ENCODE peak calls at places on chromosomes 7 and 10, in eight cellular contexts. One of them, this sample, is unnamed.

GRCh38 chr7:126166645-126167044 is 1086.1 kb downstream of the GRM8 start:
- DNase-seq in CD8-positive, alpha-beta T cell: no peak
- DNase-seq in upper lobe of left lung: no peak
- DNase-seq in fibroblast of villous mesenchyme: no peak
- DNase-seq in ovary: no peak
- DNase-seq in fibroblast of mammary gland: no peak
- DNase-seq in left ventricle myocardium inferior: no peak
- DNase-seq in esophagus squamous epithelium: no peak
- DNase-seq in this sample: no peak

GRCh38 chr10:127619550-127619949 is 70.4 kb downstream of the NPS start:
- DNase-seq in CD8-positive, alpha-beta T cell: no peak
- DNase-seq in upper lobe of left lung: no peak
- DNase-seq in fibroblast of villous mesenchyme: no peak
- DNase-seq in ovary: no peak
- DNase-seq in fibroblast of mammary gland: no peak
- DNase-seq in left ventricle myocardium inferior: no peak
- DNase-seq in esophagus squamous epithelium: no peak
- DNase-seq in this sample: no peak

GRCh38 chr7:47771990-47772360 is 176.3 kb downstream of the PKD1L1 start:
- DNase-seq in CD8-positive, alpha-beta T cell: no peak
- DNase-seq in upper lobe of left lung: no peak
- DNase-seq in fibroblast of villous mesenchyme: no peak
- DNase-seq in ovary: no peak
- DNase-seq in fibroblast of mammary gland: no peak
- DNase-seq in left ventricle myocardium inferior: no peak
- DNase-seq in esophagus squamous epithelium: no peak
- DNase-seq in this sample: peak

GRCh38 chr7:45053401-45053800 is 35.4 kb downstream of the NACAD start:
- DNase-seq in CD8-positive, alpha-beta T cell: no peak
- DNase-seq in upper lobe of left lung: no peak
- DNase-seq in fibroblast of villous mesenchyme: no peak
- DNase-seq in ovary: no peak
- DNase-seq in fibroblast of mammary gland: no peak
- DNase-seq in left ventricle myocardium inferior: no peak
- DNase-seq in esophagus squamous epithelium: no peak
- DNase-seq in this sample: no peak

GRCh38 chr10:45452743-45453452 is 78.9 kb downstream of the ALOX5 start:
- DNase-seq in CD8-positive, alpha-beta T cell: no peak
- DNase-seq in upper lobe of left lung: no peak
- DNase-seq in fibroblast of villous mesenchyme: no peak
- DNase-seq in ovary: no peak
- DNase-seq in fibroblast of mammary gland: no peak
- DNase-seq in left ventricle myocardium inferior: no peak
- DNase-seq in esophagus squamous epithelium: no peak
- DNase-seq in this sample: no peak

GRCh38 chr7:157211710-157212109 is 73.0 kb downstream of the UBE3C start:
- DNase-seq in CD8-positive, alpha-beta T cell: no peak
- DNase-seq in upper lobe of left lung: no peak
- DNase-seq in fibroblast of villous mesenchyme: peak
- DNase-seq in ovary: no peak
- DNase-seq in fibroblast of mammary gland: peak
- DNase-seq in left ventricle myocardium inferior: no peak
- DNase-seq in esophagus squamous epithelium: no peak
- DNase-seq in this sample: peak

GRCh38 chr10:34031410-34031809 is 696.9 kb upstream of the NRP1 start:
- DNase-seq in CD8-positive, alpha-beta T cell: no peak
- DNase-seq in upper lobe of left lung: peak
- DNase-seq in fibroblast of villous mesenchyme: peak
- DNase-seq in ovary: no peak
- DNase-seq in fibroblast of mammary gland: peak
- DNase-seq in left ventricle myocardium inferior: peak
- DNase-seq in esophagus squamous epithelium: no peak
- DNase-seq in this sample: peak

GRCh38 chr10:82245157-82245556 is 370.2 kb downstream of the NRG3 start:
- DNase-seq in CD8-positive, alpha-beta T cell: no peak
- DNase-seq in upper lobe of left lung: no peak
- DNase-seq in fibroblast of villous mesenchyme: no peak
- DNase-seq in ovary: no peak
- DNase-seq in fibroblast of mammary gland: no peak
- DNase-seq in left ventricle myocardium inferior: no peak
- DNase-seq in esophagus squamous epithelium: no peak
- DNase-seq in this sample: no peak

GRCh38 chr7:131753620-131754222 is 197.3 kb upstream of the PODXL start:
- DNase-seq in CD8-positive, alpha-beta T cell: no peak
- DNase-seq in upper lobe of left lung: no peak
- DNase-seq in fibroblast of villous mesenchyme: no peak
- DNase-seq in ovary: no peak
- DNase-seq in fibroblast of mammary gland: no peak
- DNase-seq in left ventricle myocardium inferior: no peak
- DNase-seq in esophagus squamous epithelium: no peak
- DNase-seq in this sample: peak

GRCh38 chr7:96648784-96649183 is 60.9 kb downstream of the SEM1 start:
- DNase-seq in CD8-positive, alpha-beta T cell: no peak
- DNase-seq in upper lobe of left lung: no peak
- DNase-seq in fibroblast of villous mesenchyme: no peak
- DNase-seq in ovary: no peak
- DNase-seq in fibroblast of mammary gland: no peak
- DNase-seq in left ventricle myocardium inferior: no peak
- DNase-seq in esophagus squamous epithelium: no peak
- DNase-seq in this sample: no peak

GRCh38 chr7:131312838-131313237 is 14.8 kb upstream of the MKLN1 start:
- DNase-seq in CD8-positive, alpha-beta T cell: no peak
- DNase-seq in upper lobe of left lung: no peak
- DNase-seq in fibroblast of villous mesenchyme: no peak
- DNase-seq in ovary: no peak
- DNase-seq in fibroblast of mammary gland: no peak
- DNase-seq in left ventricle myocardium inferior: no peak
- DNase-seq in esophagus squamous epithelium: no peak
- DNase-seq in this sample: no peak

GRCh38 chr7:80918909-80919721 is at the start of gene SEMA3C:
- DNase-seq in CD8-positive, alpha-beta T cell: peak
- DNase-seq in upper lobe of left lung: peak
- DNase-seq in fibroblast of villous mesenchyme: peak
- DNase-seq in ovary: peak
- DNase-seq in fibroblast of mammary gland: peak
- DNase-seq in left ventricle myocardium inferior: peak
- DNase-seq in esophagus squamous epithelium: peak
- DNase-seq in this sample: peak

GRCh38 chr7:64908358-64908757 is 5.3 kb downstream of the ZNF273 start:
- DNase-seq in CD8-positive, alpha-beta T cell: no peak
- DNase-seq in upper lobe of left lung: no peak
- DNase-seq in fibroblast of villous mesenchyme: no peak
- DNase-seq in ovary: no peak
- DNase-seq in fibroblast of mammary gland: no peak
- DNase-seq in left ventricle myocardium inferior: no peak
- DNase-seq in esophagus squamous epithelium: no peak
- DNase-seq in this sample: no peak

GRCh38 chr10:77664018-77664417 is 26.4 kb upstream of the KCNMA1 start:
- DNase-seq in CD8-positive, alpha-beta T cell: no peak
- DNase-seq in upper lobe of left lung: no peak
- DNase-seq in fibroblast of villous mesenchyme: no peak
- DNase-seq in ovary: no peak
- DNase-seq in fibroblast of mammary gland: no peak
- DNase-seq in left ventricle myocardium inferior: no peak
- DNase-seq in esophagus squamous epithelium: no peak
- DNase-seq in this sample: no peak

GRCh38 chr10:99708428-99709010 is 23.4 kb downstream of the COX15 start:
- DNase-seq in CD8-positive, alpha-beta T cell: no peak
- DNase-seq in upper lobe of left lung: no peak
- DNase-seq in fibroblast of villous mesenchyme: peak
- DNase-seq in ovary: no peak
- DNase-seq in fibroblast of mammary gland: no peak
- DNase-seq in left ventricle myocardium inferior: no peak
- DNase-seq in esophagus squamous epithelium: no peak
- DNase-seq in this sample: no peak

GRCh38 chr10:99851825-99852224 is 69.4 kb downstream of the ABCC2 start:
- DNase-seq in CD8-positive, alpha-beta T cell: no peak
- DNase-seq in upper lobe of left lung: no peak
- DNase-seq in fibroblast of villous mesenchyme: no peak
- DNase-seq in ovary: no peak
- DNase-seq in fibroblast of mammary gland: no peak
- DNase-seq in left ventricle myocardium inferior: no peak
- DNase-seq in esophagus squamous epithelium: no peak
- DNase-seq in this sample: no peak

GRCh38 chr7:156963472-156963871 is 14.0 kb downstream of the NOM1 start:
- DNase-seq in CD8-positive, alpha-beta T cell: no peak
- DNase-seq in upper lobe of left lung: no peak
- DNase-seq in fibroblast of villous mesenchyme: no peak
- DNase-seq in ovary: no peak
- DNase-seq in fibroblast of mammary gland: no peak
- DNase-seq in left ventricle myocardium inferior: no peak
- DNase-seq in esophagus squamous epithelium: no peak
- DNase-seq in this sample: no peak

GRCh38 chr10:97270523-97271154 is 21.8 kb downstream of the ARHGAP19 start:
- DNase-seq in CD8-positive, alpha-beta T cell: no peak
- DNase-seq in upper lobe of left lung: no peak
- DNase-seq in fibroblast of villous mesenchyme: peak
- DNase-seq in ovary: no peak
- DNase-seq in fibroblast of mammary gland: peak
- DNase-seq in left ventricle myocardium inferior: no peak
- DNase-seq in esophagus squamous epithelium: no peak
- DNase-seq in this sample: peak

GRCh38 chr7:40782836-40783235 is 648.0 kb downstream of the SUGCT start:
- DNase-seq in CD8-positive, alpha-beta T cell: no peak
- DNase-seq in upper lobe of left lung: no peak
- DNase-seq in fibroblast of villous mesenchyme: no peak
- DNase-seq in ovary: no peak
- DNase-seq in fibroblast of mammary gland: no peak
- DNase-seq in left ventricle myocardium inferior: no peak
- DNase-seq in esophagus squamous epithelium: no peak
- DNase-seq in this sample: no peak

GRCh38 chr10:48511066-48511854 is 93.6 kb downstream of the ARHGAP22 start:
- DNase-seq in CD8-positive, alpha-beta T cell: no peak
- DNase-seq in upper lobe of left lung: no peak
- DNase-seq in fibroblast of villous mesenchyme: no peak
- DNase-seq in ovary: no peak
- DNase-seq in fibroblast of mammary gland: no peak
- DNase-seq in left ventricle myocardium inferior: no peak
- DNase-seq in esophagus squamous epithelium: no peak
- DNase-seq in this sample: no peak

GRCh38 chr10:48511855-48512191 is 93.0 kb downstream of the ARHGAP22 start:
- DNase-seq in CD8-positive, alpha-beta T cell: no peak
- DNase-seq in upper lobe of left lung: no peak
- DNase-seq in fibroblast of villous mesenchyme: no peak
- DNase-seq in ovary: no peak
- DNase-seq in fibroblast of mammary gland: no peak
- DNase-seq in left ventricle myocardium inferior: no peak
- DNase-seq in esophagus squamous epithelium: no peak
- DNase-seq in this sample: no peak

GRCh38 chr10:48514916-48515315 is 90.0 kb downstream of the ARHGAP22 start:
- DNase-seq in CD8-positive, alpha-beta T cell: no peak
- DNase-seq in upper lobe of left lung: no peak
- DNase-seq in fibroblast of villous mesenchyme: no peak
- DNase-seq in ovary: no peak
- DNase-seq in fibroblast of mammary gland: no peak
- DNase-seq in left ventricle myocardium inferior: no peak
- DNase-seq in esophagus squamous epithelium: no peak
- DNase-seq in this sample: no peak

GRCh38 chr10:48516878-48517277 is 88.0 kb downstream of the ARHGAP22 start:
- DNase-seq in CD8-positive, alpha-beta T cell: no peak
- DNase-seq in upper lobe of left lung: no peak
- DNase-seq in fibroblast of villous mesenchyme: no peak
- DNase-seq in ovary: no peak
- DNase-seq in fibroblast of mammary gland: no peak
- DNase-seq in left ventricle myocardium inferior: no peak
- DNase-seq in esophagus squamous epithelium: no peak
- DNase-seq in this sample: no peak

DNA sequence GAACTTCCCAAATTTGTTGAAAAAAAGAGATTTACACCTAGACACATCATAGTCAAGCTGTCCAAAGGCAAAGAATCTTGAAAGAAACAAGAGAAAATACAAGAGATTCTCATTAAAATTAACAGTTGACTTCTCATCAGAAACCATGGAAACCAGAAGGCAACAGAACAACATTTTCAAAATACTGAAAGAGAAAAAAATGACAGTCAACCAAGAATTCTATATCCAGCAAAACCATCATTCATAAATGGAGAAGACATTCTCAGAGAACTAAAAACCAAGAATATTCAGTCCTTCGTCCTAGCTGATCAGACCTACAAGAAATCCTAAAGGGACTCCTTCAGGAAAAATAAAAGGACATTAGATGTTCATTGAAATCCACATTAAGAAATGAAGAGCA is 90.6 kb downstream of the ARHGAP22 start:
- DNase-seq in CD8-positive, alpha-beta T cell: no peak
- DNase-seq in upper lobe of left lung: no peak
- DNase-seq in fibroblast of villous mesenchyme: no peak
- DNase-seq in ovary: no peak
- DNase-seq in fibroblast of mammary gland: no peak
- DNase-seq in left ventricle myocardium inferior: no peak
- DNase-seq in esophagus squamous epithelium: no peak
- DNase-seq in this sample: no peak
- TF ChIP-seq CTCF in CD8-positive, alpha-beta T cell: no peak
- TF ChIP-seq CTCF in upper lobe of left lung: no peak
- TF ChIP-seq CTCF in fibroblast of villous mesenchyme: no peak
- TF ChIP-seq CTCF in ovary: no peak
- TF ChIP-seq CTCF in fibroblast of mammary gland: no peak
- TF ChIP-seq CTCF in left ventricle myocardium inferior: no peak
- TF ChIP-seq CTCF in esophagus squamous epithelium: no peak
- TF ChIP-seq CTCF in this sample: no peak

GRCh38 chr10:80571352-80571751 is 33.6 kb downstream of the SH2D4B start:
- DNase-seq in CD8-positive, alpha-beta T cell: no peak
- DNase-seq in upper lobe of left lung: no peak
- DNase-seq in fibroblast of villous mesenchyme: no peak
- DNase-seq in ovary: no peak
- DNase-seq in fibroblast of mammary gland: no peak
- DNase-seq in left ventricle myocardium inferior: no peak
- DNase-seq in esophagus squamous epithelium: no peak
- DNase-seq in this sample: no peak
- H3K4me3 ChIP-seq in CD8-positive, alpha-beta T cell: no peak
- H3K4me3 ChIP-seq in upper lobe of left lung: no peak
- H3K4me3 ChIP-seq in fibroblast of villous mesenchyme: no peak
- H3K4me3 ChIP-seq in ovary: no peak
- H3K4me3 ChIP-seq in fibroblast of mammary gland: no peak
- H3K4me3 ChIP-seq in left ventricle myocardium inferior: no peak
- H3K4me3 ChIP-seq in esophagus squamous epithelium: no peak
- H3K4me3 ChIP-seq in this sample: no peak

GRCh38 chr10:17290226-17290625 is 62.2 kb downstream of the VIM start:
- DNase-seq in CD8-positive, alpha-beta T cell: no peak
- DNase-seq in upper lobe of left lung: no peak
- DNase-seq in fibroblast of villous mesenchyme: peak
- DNase-seq in ovary: no peak
- DNase-seq in fibroblast of mammary gland: peak
- DNase-seq in left ventricle myocardium inferior: no peak
- DNase-seq in esophagus squamous epithelium: no peak
- DNase-seq in this sample: peak
- TF ChIP-seq CTCF in CD8-positive, alpha-beta T cell: no peak
- TF ChIP-seq CTCF in upper lobe of left lung: no peak
- TF ChIP-seq CTCF in fibroblast of villous mesenchyme: peak
- TF ChIP-seq CTCF in ovary: no peak
- TF ChIP-seq CTCF in fibroblast of mammary gland: peak
- TF ChIP-seq CTCF in left ventricle myocardium inferior: peak
- TF ChIP-seq CTCF in esophagus squamous epithelium: no peak
- TF ChIP-seq CTCF in this sample: no peak

DNA sequence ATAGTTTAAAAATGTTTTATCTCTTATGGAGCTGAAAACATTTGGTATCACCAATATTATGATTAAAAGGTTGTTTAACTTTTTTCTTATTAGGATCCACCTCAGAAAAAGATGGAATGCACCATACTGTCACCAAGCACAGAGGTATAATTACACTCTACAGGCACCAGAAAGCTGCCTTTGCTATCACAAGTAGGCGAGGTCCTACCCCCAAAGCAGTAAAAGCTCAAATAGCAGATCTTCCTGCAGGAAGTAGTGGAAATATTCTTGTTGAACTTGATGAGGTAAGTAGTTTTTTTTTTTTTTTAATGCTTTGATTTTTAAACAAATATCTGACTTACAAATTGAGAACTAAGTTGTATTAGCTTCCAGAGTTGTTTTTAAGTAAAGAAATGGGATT is 68.5 kb downstream of the BTAF1 start:
- DNase-seq in CD8-positive, alpha-beta T cell: no peak
- DNase-seq in upper lobe of left lung: no peak
- DNase-seq in fibroblast of villous mesenchyme: no peak
- DNase-seq in ovary: no peak
- DNase-seq in fibroblast of mammary gland: no peak
- DNase-seq in left ventricle myocardium inferior: no peak
- DNase-seq in esophagus squamous epithelium: no peak
- DNase-seq in this sample: no peak
- H3K4me3 ChIP-seq in CD8-positive, alpha-beta T cell: no peak
- H3K4me3 ChIP-seq in upper lobe of left lung: no peak
- H3K4me3 ChIP-seq in fibroblast of villous mesenchyme: no peak
- H3K4me3 ChIP-seq in ovary: no peak
- H3K4me3 ChIP-seq in fibroblast of mammary gland: no peak
- H3K4me3 ChIP-seq in left ventricle myocardium inferior: no peak
- H3K4me3 ChIP-seq in esophagus squamous epithelium: no peak
- H3K4me3 ChIP-seq in this sample: no peak

This sample was measured in cardiac fibroblast.